ENCODE peak calls at places on chromosome 2, in five cellular contexts. R is mesendoderm, C is IMR-90, Z is aorta, Q is esophagus squamous epithelium. L is an unnamed sample.

GRCh38 chr2:177393381-177393780 is 808 bp downstream of the AGPS start:
- DNase-seq in R (peak), C (no peak), Z (no peak), Q (no peak), L (no peak)

GRCh38 chr2:28986429-28986828 is 5.3 kb downstream of the TOGARAM2 start:
- DNase-seq in R (no peak), C (no peak), Z (no peak), Q (no peak), L (no peak)

GRCh38 chr2:27083410-27084296 is 2.9 kb upstream of the KHK start:
- DNase-seq in R (peak), C (no peak), Z (no peak), Q (no peak), L (no peak)

GRCh38 chr2:197934926-197935274 is 130.5 kb downstream of the PLCL1 start:
- DNase-seq in R (no peak), C (no peak), Z (no peak), Q (no peak), L (no peak)

GRCh38 chr2:3628241-3628679 is 29.7 kb upstream of the ALLC start:
- DNase-seq in R (no peak), C (no peak), Z (no peak), Q (no peak), L (no peak)

GRCh38 chr2:172921538-172922236 is 154.0 kb upstream of the MAP3K20 start:
- DNase-seq in R (peak), C (peak), Z (no peak), Q (no peak), L (no peak)

GRCh38 chr2:137964066-137964858 is at the start of gene HNMT:
- DNase-seq in R (peak), C (peak), Z (peak), Q (no peak), L (no peak)

GRCh38 chr2:152730591-152731333 is 12.3 kb downstream of the ARL6IP6 start:
- DNase-seq in R (no peak), C (no peak), Z (no peak), Q (no peak), L (no peak)

GRCh38 chr2:43075906-43076585 is 150.4 kb downstream of the ZFP36L2 start:
- DNase-seq in R (peak), C (peak), Z (peak), Q (no peak), L (no peak)

GRCh38 chr2:230422149-230422548 is 6.1 kb downstream of the SP100 start:
- DNase-seq in R (no peak), C (no peak), Z (no peak), Q (no peak), L (no peak)

GRCh38 chr2:131394147-131394931 is 30.4 kb upstream of the RAB6D start:
- DNase-seq in R (peak), C (no peak), Z (no peak), Q (no peak), L (no peak)

GRCh38 chr2:96800762-96801463 is 15.2 kb upstream of the CNNM3 start:
- DNase-seq in R (peak), C (peak), Z (peak), Q (peak), L (peak)

GRCh38 chr2:218322756-218323525 is 30.6 kb upstream of the TMBIM1 start:
- DNase-seq in R (peak), C (peak), Z (peak), Q (no peak), L (no peak)

GRCh38 chr2:141384676-141385075 is 746.1 kb downstream of the LRP1B start:
- DNase-seq in R (no peak), C (peak), Z (no peak), Q (no peak), L (no peak)

GRCh38 chr2:238290079-238290478 is 1.7 kb upstream of the PER2 start:
- DNase-seq in R (peak), C (no peak), Z (peak), Q (peak), L (peak)

GRCh38 chr2:70772486-70773155 is 4.6 kb upstream of the ADD2 start:
- DNase-seq in R (no peak), C (no peak), Z (no peak), Q (no peak), L (no peak)

GRCh38 chr2:232482301-232483238 is 5.1 kb downstream of the ECEL1 start:
- DNase-seq in R (no peak), C (no peak), Z (no peak), Q (no peak), L (no peak)

GRCh38 chr2:233064526-233065199 is 4.5 kb downstream of the INPP5D start:
- DNase-seq in R (no peak), C (no peak), Z (no peak), Q (no peak), L (no peak)

GRCh38 chr2:202529389-202529788 is 105.4 kb upstream of the FAM117B start:
- DNase-seq in R (no peak), C (peak), Z (no peak), Q (no peak), L (no peak)

GRCh38 chr2:15092691-15093090 is 460.2 kb downstream of the LRATD1 start:
- DNase-seq in R (no peak), C (peak), Z (no peak), Q (no peak), L (no peak)

GRCh38 chr2:8403871-8404270 is 278.0 kb upstream of the ID2 start:
- DNase-seq in R (no peak), C (no peak), Z (no peak), Q (no peak), L (no peak)

GRCh38 chr2:119476301-119477117 is 44.9 kb downstream of the TMEM37 start:
- DNase-seq in R (peak), C (peak), Z (peak), Q (no peak), L (no peak)

GRCh38 chr2:127193164-127193947 is 26.7 kb downstream of the CYP27C1 start:
- DNase-seq in R (no peak), C (peak), Z (no peak), Q (no peak), L (no peak)

GRCh38 chr2:177543007-177543760 is 150.6 kb downstream of the AGPS start:
- DNase-seq in R (no peak), C (peak), Z (no peak), Q (no peak), L (no peak)

GRCh38 chr2:61187069-61187468 is 25.1 kb downstream of the C2orf74 start:
- DNase-seq in R (no peak), C (no peak), Z (no peak), Q (no peak), L (no peak)
- H3K27ac ChIP-seq in R (no peak), C (no peak), Z (no peak), Q (no peak), L (no peak)

GRCh38 chr2:25041307-25041927 is 459 bp upstream of the EFR3B start:
- DNase-seq in R (peak), C (peak), Z (peak), Q (no peak), L (no peak)

GRCh38 chr2:25042321-25043240 is 705 bp downstream of the EFR3B start:
- DNase-seq in R (peak), C (peak), Z (peak), Q (no peak), L (no peak)

GRCh38 chr2:25043241-25043867 is 1.5 kb downstream of the EFR3B start:
- DNase-seq in R (peak), C (peak), Z (peak), Q (no peak), L (no peak)

GRCh38 chr2:25044011-25044410 is 2.1 kb downstream of the EFR3B start:
- DNase-seq in R (no peak), C (no peak), Z (no peak), Q (no peak), L (no peak)

GRCh38 chr2:25041928-25042320 is at the start of gene EFR3B:
- DNase-seq in R (peak), C (peak), Z (peak), Q (peak), L (peak)
- H3K27ac ChIP-seq in R (no peak), C (no peak), Z (peak), Q (peak), L (no peak)

GRCh38 chr2:19380532-19380931 is 22.1 kb upstream of the OSR1 start:
- DNase-seq in R (no peak), C (no peak), Z (no peak), Q (no peak), L (no peak)
- H3K27ac ChIP-seq in R (no peak), C (no peak), Z (no peak), Q (no peak), L (no peak)

GRCh38 chr2:123840614-123841013 is 184.5 kb upstream of the CNTNAP5 start:
- DNase-seq in R (no peak), C (no peak), Z (no peak), Q (no peak), L (no peak)
- H3K27ac ChIP-seq in R (no peak), C (no peak), Z (no peak), Q (no peak), L (no peak)

GRCh38 chr2:150621800-150622199 is 134.3 kb upstream of the RND3 start:
- DNase-seq in R (no peak), C (peak), Z (no peak), Q (no peak), L (peak)
- H3K27ac ChIP-seq in R (no peak), C (peak), Z (no peak), Q (no peak), L (peak)

DNA sequence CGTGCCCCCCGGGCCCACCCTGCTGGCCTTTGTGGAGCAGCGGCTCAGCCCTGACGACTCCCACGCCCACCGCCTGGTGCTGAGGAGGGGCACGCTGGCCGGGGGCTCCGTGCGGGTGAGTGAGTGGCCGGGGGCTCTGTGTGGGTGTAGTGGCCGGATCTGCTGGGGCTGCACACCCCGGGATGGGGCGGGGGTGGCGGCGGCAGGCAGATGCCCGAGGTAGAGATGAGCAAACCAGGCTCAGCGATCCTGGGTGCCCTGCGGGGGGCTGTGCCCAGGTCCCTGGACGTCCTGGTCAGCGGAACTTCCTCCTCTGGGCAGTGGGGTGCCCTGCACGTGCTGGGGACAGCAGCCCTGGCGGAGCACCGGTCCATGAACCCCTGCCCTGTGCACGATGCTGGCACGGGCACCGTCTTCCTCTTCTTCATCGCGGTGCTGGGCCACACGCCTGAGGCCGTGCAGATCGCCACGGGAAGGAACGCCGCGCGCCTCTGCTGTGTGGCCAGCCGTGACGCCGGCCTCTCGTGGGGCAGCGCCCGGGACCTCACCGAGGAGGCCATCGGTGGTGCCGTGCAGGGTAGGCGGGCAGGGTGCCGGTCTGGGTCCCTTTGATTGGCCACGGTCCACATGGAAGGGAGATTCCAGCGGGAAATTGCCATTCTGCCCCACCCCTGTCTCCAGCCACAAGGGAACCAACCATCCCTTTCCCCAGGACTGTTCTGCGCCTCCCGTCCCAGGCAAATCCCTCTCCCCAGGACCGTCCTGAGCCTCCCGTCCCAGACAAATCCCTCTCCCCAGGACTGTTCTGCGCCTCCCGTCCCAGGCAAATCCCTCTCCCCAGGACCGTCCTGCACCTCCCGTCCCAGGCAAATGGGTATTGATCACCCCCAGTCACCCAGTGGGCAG is 5.8 kb downstream of the NEU4 start:
- DNase-seq in R (no peak), C (no peak), Z (peak), Q (no peak), L (no peak)
- H3K27ac ChIP-seq in R (no peak), C (no peak), Z (no peak), Q (no peak), L (no peak)

DNA sequence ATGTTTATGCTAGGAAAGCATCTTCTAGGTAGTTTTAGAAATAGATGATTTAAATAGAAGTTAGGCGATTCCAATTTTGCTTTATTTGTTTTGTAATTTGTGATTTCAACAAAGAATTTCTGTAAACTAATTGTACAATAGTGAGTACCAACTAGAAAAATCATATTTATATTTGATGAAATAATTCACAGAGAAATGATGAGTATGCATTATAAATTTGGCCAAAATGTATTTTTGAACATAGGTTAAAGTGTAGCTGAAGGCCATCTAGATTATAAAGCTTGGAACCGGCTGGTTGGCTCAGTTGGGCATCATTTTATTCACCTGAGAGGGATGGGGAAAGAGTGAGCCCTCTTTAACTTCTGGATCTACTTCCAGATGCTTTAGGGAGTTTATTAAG is 50.4 kb downstream of the GPD2 start:
- DNase-seq in R (no peak), C (no peak), Z (no peak), Q (no peak), L (no peak)
- H3K27ac ChIP-seq in R (no peak), C (no peak), Z (no peak), Q (no peak), L (no peak)

GRCh38 chr2:206431439-206431838 is 11.9 kb upstream of the ADAM23 start:
- DNase-seq in R (no peak), C (no peak), Z (no peak), Q (no peak), L (no peak)
- H3K27ac ChIP-seq in R (no peak), C (no peak), Z (no peak), Q (no peak), L (no peak)

DNA sequence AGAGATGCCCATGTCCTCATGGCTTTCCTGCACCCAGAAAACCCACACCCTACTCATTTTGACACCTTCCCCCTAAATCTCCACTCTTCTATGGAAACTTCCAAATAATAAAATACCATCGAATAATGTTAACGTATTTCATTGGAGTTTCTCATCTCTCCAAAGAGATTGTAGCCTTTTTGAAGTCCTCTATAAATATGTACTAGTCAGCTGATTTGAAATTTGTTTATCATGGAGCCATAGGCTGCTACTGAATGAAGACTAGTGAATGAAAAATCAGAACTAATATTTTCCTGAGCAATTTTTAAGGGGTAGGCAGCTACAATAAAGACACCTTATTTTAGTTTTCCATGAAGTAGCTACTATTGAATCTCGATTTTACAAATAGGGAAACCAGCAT is 226.1 kb upstream of the EPAS1 start:
- DNase-seq in R (no peak), C (no peak), Z (no peak), Q (no peak), L (no peak)
- H3K27ac ChIP-seq in R (no peak), C (peak), Z (no peak), Q (no peak), L (no peak)

GRCh38 chr2:85998071-85998991 is 107.4 kb downstream of the POLR1A start:
- DNase-seq in R (peak), C (peak), Z (peak), Q (no peak), L (no peak)
- H3K27ac ChIP-seq in R (peak), C (peak), Z (peak), Q (peak), L (no peak)

L was measured in epithelial cell of prostate.